ENCODE peak calls at places on chromosome 11, in five cellular contexts. G is stimulated activated CD4-positive, alpha-beta T cell treated with anti-CD3 and anti-CD28 coated beads, Interleukin-2, amount 100 ng/mL, for 24 hours; N is endothelial cell; W is NCI-H2081; C is adipocyte. S is an unnamed sample.

GRCh38 chr11:6855971-6856542 is 6.8 kb upstream of the OR10A2 start:
- DNase-seq in G (no peak), N (no peak), W (no peak), C (peak), S (no peak)

GRCh38 chr11:90803366-90803765 is 580.5 kb upstream of the CHORDC1 start:
- DNase-seq in G (no peak), N (no peak), W (no peak), C (no peak), S (no peak)

GRCh38 chr11:62548545-62549335 is 2.1 kb upstream of the AHNAK start:
- DNase-seq in G (no peak), N (no peak), W (no peak), C (no peak), S (no peak)

GRCh38 chr11:63841554-63841953 is 2.6 kb downstream of the MARK2 start:
- DNase-seq in G (no peak), N (no peak), W (peak), C (peak), S (no peak)

GRCh38 chr11:120775986-120776682 is 247.8 kb upstream of the TBCEL start:
- DNase-seq in G (no peak), N (no peak), W (no peak), C (no peak), S (no peak)

GRCh38 chr11:96259053-96259837 is 83.8 kb downstream of the MAML2 start:
- DNase-seq in G (no peak), N (no peak), W (no peak), C (peak), S (no peak)

GRCh38 chr11:113173023-113173594 is 141.3 kb upstream of the TTC12 start:
- DNase-seq in G (no peak), N (no peak), W (no peak), C (no peak), S (no peak)

GRCh38 chr11:73194593-73194992 is 23.5 kb upstream of the P2RY2 start:
- DNase-seq in G (no peak), N (no peak), W (no peak), C (no peak), S (no peak)

GRCh38 chr11:74322667-74323066 is 11.2 kb upstream of the P4HA3 start:
- DNase-seq in G (no peak), N (no peak), W (no peak), C (no peak), S (no peak)

GRCh38 chr11:119134389-119134978 is 13.1 kb downstream of the HINFP start:
- DNase-seq in G (no peak), N (no peak), W (no peak), C (peak), S (no peak)

GRCh38 chr11:113805640-113806039 is 26.0 kb downstream of the CLDN25 start:
- DNase-seq in G (no peak), N (no peak), W (no peak), C (no peak), S (no peak)

GRCh38 chr11:92843455-92843854 is 126.0 kb upstream of the MTNR1B start:
- DNase-seq in G (no peak), N (no peak), W (peak), C (no peak), S (no peak)

GRCh38 chr11:126799974-126800373 is 200.6 kb downstream of the KIRREL3 start:
- DNase-seq in G (no peak), N (no peak), W (no peak), C (peak), S (no peak)

GRCh38 chr11:8253566-8253965 is 10.1 kb downstream of the LMO1 start:
- DNase-seq in G (no peak), N (no peak), W (no peak), C (no peak), S (no peak)

GRCh38 chr11:66467756-66468155 is 1.1 kb downstream of the PELI3 start:
- DNase-seq in G (no peak), N (no peak), W (peak), C (no peak), S (no peak)

GRCh38 chr11:122723576-122723975 is 68.1 kb downstream of the UBASH3B start:
- DNase-seq in G (no peak), N (no peak), W (no peak), C (peak), S (no peak)

GRCh38 chr11:65435330-65435931 is 12.8 kb downstream of the NEAT1 start:
- DNase-seq in G (no peak), N (no peak), W (no peak), C (peak), S (no peak)